ENCODE peak calls at places on chromosomes 12 and 14, in five cellular contexts. X, L, V, P and H are unnamed samples.

GRCh38 chr12:3537916-3538690 is 47.1 kb downstream of the PRMT8 start:
- DNase-seq in X (no peak), L (no peak), V (no peak), P (no peak), H (peak)

GRCh38 chr14:22268875-22269274 is 320.1 kb downstream of the DAD1 start:
- DNase-seq in X (no peak), L (no peak), V (no peak), P (peak), H (no peak)

GRCh38 chr14:60856113-60856512 is 121.6 kb downstream of the MNAT1 start:
- DNase-seq in X (no peak), L (no peak), V (no peak), P (no peak), H (no peak)

GRCh38 chr14:61512508-61512907 is 182.8 kb upstream of the HIF1A start:
- DNase-seq in X (no peak), L (no peak), V (no peak), P (peak), H (no peak)

GRCh38 chr12:53965251-53966069 is 7.5 kb upstream of the HOXC11 start:
- DNase-seq in X (no peak), L (no peak), V (no peak), P (no peak), H (peak)

GRCh38 chr12:13000935-13001724 is 1.1 kb upstream of the HEBP1 start:
- DNase-seq in X (peak), L (no peak), V (peak), P (peak), H (peak)

GRCh38 chr12:96108321-96108720 is 72.9 kb upstream of the LTA4H start:
- DNase-seq in X (peak), L (no peak), V (peak), P (no peak), H (peak)

GRCh38 chr14:101248840-101249675 is 312.2 kb upstream of the DIO3 start:
- DNase-seq in X (no peak), L (no peak), V (no peak), P (no peak), H (peak)

GRCh38 chr14:104399432-104400155 is 180.0 kb upstream of the C14orf180 start:
- DNase-seq in X (no peak), L (no peak), V (no peak), P (no peak), H (peak)

GRCh38 chr14:93941293-93941910 is 14.3 kb downstream of the FAM181A start:
- DNase-seq in X (no peak), L (no peak), V (no peak), P (peak), H (no peak)

GRCh38 chr12:129887047-129887568 is 16.7 kb downstream of the TMEM132D start:
- DNase-seq in X (no peak), L (no peak), V (no peak), P (no peak), H (peak)

GRCh38 chr14:89952581-89952980 is 1.9 kb downstream of the EFCAB11 start:
- DNase-seq in X (no peak), L (no peak), V (no peak), P (no peak), H (peak)

GRCh38 chr12:132401982-132402381 is 72.6 kb upstream of the GALNT9 start:
- DNase-seq in X (no peak), L (no peak), V (no peak), P (no peak), H (no peak)

GRCh38 chr12:53660064-53660463 is 15.8 kb downstream of the ATP5MC2 start:
- DNase-seq in X (no peak), L (no peak), V (no peak), P (peak), H (no peak)